ENCODE peak calls at places on chromosomes 7 and 10, in nine cellular contexts. One of them, this sample, is unnamed.

GRCh38 chr7:81161459-81162075 is 242.7 kb upstream of the SEMA3C start:
- DNase-seq in frontal cortex: peak
- DNase-seq in T-cell: no peak
- DNase-seq in T-helper 1 cell: no peak
- DNase-seq in body of pancreas: no peak
- DNase-seq in activated naive CD8-positive, alpha-beta T cell treated with anti-CD3 and anti-CD28 coated beads, Interleukin-2, amount 50 U/mL, for 24 hours: no peak
- DNase-seq in GOT3: no peak
- DNase-seq in stimulated activated CD4-positive, alpha-beta T cell treated with anti-CD3 and anti-CD28 coated beads, Interleukin-4, amount 100 ng/mL, for 1 hour: no peak
- DNase-seq in AG08395: peak
- DNase-seq in this sample: no peak

GRCh38 chr7:21184956-21185355 is 242.9 kb upstream of the SP4 start:
- DNase-seq in AG08395: no peak
- DNase-seq in T-cell: no peak
- DNase-seq in T-helper 1 cell: no peak
- DNase-seq in activated naive CD8-positive, alpha-beta T cell treated with anti-CD3 and anti-CD28 coated beads, Interleukin-2, amount 50 U/mL, for 24 hours: no peak
- DNase-seq in body of pancreas: no peak
- DNase-seq in GOT3: no peak
- DNase-seq in stimulated activated CD4-positive, alpha-beta T cell treated with anti-CD3 and anti-CD28 coated beads, Interleukin-4, amount 100 ng/mL, for 1 hour: no peak
- DNase-seq in frontal cortex: no peak
- DNase-seq in this sample: no peak

GRCh38 chr7:50562126-50562525 is 3.1 kb downstream of the DDC start:
- DNase-seq in body of pancreas: no peak
- DNase-seq in GOT3: no peak
- DNase-seq in T-cell: no peak
- DNase-seq in activated naive CD8-positive, alpha-beta T cell treated with anti-CD3 and anti-CD28 coated beads, Interleukin-2, amount 50 U/mL, for 24 hours: no peak
- DNase-seq in T-helper 1 cell: no peak
- DNase-seq in stimulated activated CD4-positive, alpha-beta T cell treated with anti-CD3 and anti-CD28 coated beads, Interleukin-4, amount 100 ng/mL, for 1 hour: no peak
- DNase-seq in frontal cortex: no peak
- DNase-seq in AG08395: no peak
- DNase-seq in this sample: no peak

GRCh38 chr10:86520871-86521619 is 547 bp downstream of the WAPL start:
- DNase-seq in activated naive CD8-positive, alpha-beta T cell treated with anti-CD3 and anti-CD28 coated beads, Interleukin-2, amount 50 U/mL, for 24 hours: peak
- DNase-seq in T-cell: no peak
- DNase-seq in stimulated activated CD4-positive, alpha-beta T cell treated with anti-CD3 and anti-CD28 coated beads, Interleukin-4, amount 100 ng/mL, for 1 hour: peak
- DNase-seq in frontal cortex: peak
- DNase-seq in T-helper 1 cell: peak
- DNase-seq in GOT3: no peak
- DNase-seq in body of pancreas: peak
- DNase-seq in AG08395: peak
- DNase-seq in this sample: peak

GRCh38 chr7:78716876-78717275 is 736.6 kb downstream of the MAGI2 start:
- DNase-seq in GOT3: no peak
- DNase-seq in frontal cortex: no peak
- DNase-seq in body of pancreas: no peak
- DNase-seq in T-cell: no peak
- DNase-seq in T-helper 1 cell: no peak
- DNase-seq in activated naive CD8-positive, alpha-beta T cell treated with anti-CD3 and anti-CD28 coated beads, Interleukin-2, amount 50 U/mL, for 24 hours: no peak
- DNase-seq in AG08395: no peak
- DNase-seq in stimulated activated CD4-positive, alpha-beta T cell treated with anti-CD3 and anti-CD28 coated beads, Interleukin-4, amount 100 ng/mL, for 1 hour: no peak
- DNase-seq in this sample: no peak

GRCh38 chr7:41003031-41003925 is 699.6 kb downstream of the INHBA start:
- DNase-seq in body of pancreas: no peak
- DNase-seq in T-cell: no peak
- DNase-seq in activated naive CD8-positive, alpha-beta T cell treated with anti-CD3 and anti-CD28 coated beads, Interleukin-2, amount 50 U/mL, for 24 hours: peak
- DNase-seq in T-helper 1 cell: no peak
- DNase-seq in frontal cortex: no peak
- DNase-seq in GOT3: no peak
- DNase-seq in AG08395: no peak
- DNase-seq in stimulated activated CD4-positive, alpha-beta T cell treated with anti-CD3 and anti-CD28 coated beads, Interleukin-4, amount 100 ng/mL, for 1 hour: peak
- DNase-seq in this sample: peak

GRCh38 chr7:125927556-125927955 is 997.9 kb upstream of the POT1 start:
- DNase-seq in AG08395: no peak
- DNase-seq in body of pancreas: no peak
- DNase-seq in T-helper 1 cell: no peak
- DNase-seq in frontal cortex: no peak
- DNase-seq in GOT3: no peak
- DNase-seq in activated naive CD8-positive, alpha-beta T cell treated with anti-CD3 and anti-CD28 coated beads, Interleukin-2, amount 50 U/mL, for 24 hours: no peak
- DNase-seq in stimulated activated CD4-positive, alpha-beta T cell treated with anti-CD3 and anti-CD28 coated beads, Interleukin-4, amount 100 ng/mL, for 1 hour: no peak
- DNase-seq in T-cell: no peak
- DNase-seq in this sample: no peak

GRCh38 chr7:112495820-112496462 is 15.2 kb downstream of the LSMEM1 start:
- DNase-seq in body of pancreas: peak
- DNase-seq in T-helper 1 cell: no peak
- DNase-seq in GOT3: no peak
- DNase-seq in activated naive CD8-positive, alpha-beta T cell treated with anti-CD3 and anti-CD28 coated beads, Interleukin-2, amount 50 U/mL, for 24 hours: peak
- DNase-seq in AG08395: peak
- DNase-seq in frontal cortex: peak
- DNase-seq in stimulated activated CD4-positive, alpha-beta T cell treated with anti-CD3 and anti-CD28 coated beads, Interleukin-4, amount 100 ng/mL, for 1 hour: peak
- DNase-seq in T-cell: peak
- DNase-seq in this sample: peak

GRCh38 chr10:127619550-127619949 is 70.4 kb downstream of the NPS start:
- DNase-seq in T-helper 1 cell: no peak
- DNase-seq in stimulated activated CD4-positive, alpha-beta T cell treated with anti-CD3 and anti-CD28 coated beads, Interleukin-4, amount 100 ng/mL, for 1 hour: no peak
- DNase-seq in body of pancreas: no peak
- DNase-seq in T-cell: no peak
- DNase-seq in activated naive CD8-positive, alpha-beta T cell treated with anti-CD3 and anti-CD28 coated beads, Interleukin-2, amount 50 U/mL, for 24 hours: no peak
- DNase-seq in GOT3: no peak
- DNase-seq in frontal cortex: peak
- DNase-seq in AG08395: no peak
- DNase-seq in this sample: no peak

GRCh38 chr10:598415-599170 is 90.9 kb downstream of the DIP2C start:
- DNase-seq in T-helper 1 cell: no peak
- DNase-seq in stimulated activated CD4-positive, alpha-beta T cell treated with anti-CD3 and anti-CD28 coated beads, Interleukin-4, amount 100 ng/mL, for 1 hour: no peak
- DNase-seq in GOT3: no peak
- DNase-seq in T-cell: no peak
- DNase-seq in AG08395: peak
- DNase-seq in body of pancreas: no peak
- DNase-seq in activated naive CD8-positive, alpha-beta T cell treated with anti-CD3 and anti-CD28 coated beads, Interleukin-2, amount 50 U/mL, for 24 hours: no peak
- DNase-seq in frontal cortex: no peak
- DNase-seq in this sample: no peak

GRCh38 chr7:155247479-155248365 is 50.0 kb upstream of the INSIG1 start:
- DNase-seq in activated naive CD8-positive, alpha-beta T cell treated with anti-CD3 and anti-CD28 coated beads, Interleukin-2, amount 50 U/mL, for 24 hours: no peak
- DNase-seq in T-cell: no peak
- DNase-seq in frontal cortex: no peak
- DNase-seq in AG08395: no peak
- DNase-seq in stimulated activated CD4-positive, alpha-beta T cell treated with anti-CD3 and anti-CD28 coated beads, Interleukin-4, amount 100 ng/mL, for 1 hour: no peak
- DNase-seq in body of pancreas: no peak
- DNase-seq in T-helper 1 cell: no peak
- DNase-seq in GOT3: no peak
- DNase-seq in this sample: no peak

GRCh38 chr7:135790371-135790977 is 41.9 kb upstream of the FAM180A start:
- DNase-seq in GOT3: no peak
- DNase-seq in activated naive CD8-positive, alpha-beta T cell treated with anti-CD3 and anti-CD28 coated beads, Interleukin-2, amount 50 U/mL, for 24 hours: no peak
- DNase-seq in T-cell: no peak
- DNase-seq in AG08395: peak
- DNase-seq in frontal cortex: no peak
- DNase-seq in T-helper 1 cell: no peak
- DNase-seq in stimulated activated CD4-positive, alpha-beta T cell treated with anti-CD3 and anti-CD28 coated beads, Interleukin-4, amount 100 ng/mL, for 1 hour: no peak
- DNase-seq in body of pancreas: no peak
- DNase-seq in this sample: no peak

GRCh38 chr7:107528461-107528860 is 35.3 kb downstream of the COG5 start:
- DNase-seq in GOT3: no peak
- DNase-seq in T-helper 1 cell: no peak
- DNase-seq in stimulated activated CD4-positive, alpha-beta T cell treated with anti-CD3 and anti-CD28 coated beads, Interleukin-4, amount 100 ng/mL, for 1 hour: no peak
- DNase-seq in T-cell: no peak
- DNase-seq in activated naive CD8-positive, alpha-beta T cell treated with anti-CD3 and anti-CD28 coated beads, Interleukin-2, amount 50 U/mL, for 24 hours: no peak
- DNase-seq in body of pancreas: no peak
- DNase-seq in AG08395: peak
- DNase-seq in frontal cortex: no peak
- DNase-seq in this sample: no peak

GRCh38 chr10:4194231-4194630 is 409.2 kb upstream of the KLF6 start:
- DNase-seq in body of pancreas: no peak
- DNase-seq in activated naive CD8-positive, alpha-beta T cell treated with anti-CD3 and anti-CD28 coated beads, Interleukin-2, amount 50 U/mL, for 24 hours: no peak
- DNase-seq in T-cell: no peak
- DNase-seq in T-helper 1 cell: no peak
- DNase-seq in frontal cortex: no peak
- DNase-seq in stimulated activated CD4-positive, alpha-beta T cell treated with anti-CD3 and anti-CD28 coated beads, Interleukin-4, amount 100 ng/mL, for 1 hour: no peak
- DNase-seq in AG08395: no peak
- DNase-seq in GOT3: no peak
- DNase-seq in this sample: no peak

GRCh38 chr10:33509231-33509871 is 174.9 kb upstream of the NRP1 start:
- DNase-seq in T-cell: no peak
- DNase-seq in frontal cortex: no peak
- DNase-seq in activated naive CD8-positive, alpha-beta T cell treated with anti-CD3 and anti-CD28 coated beads, Interleukin-2, amount 50 U/mL, for 24 hours: peak
- DNase-seq in stimulated activated CD4-positive, alpha-beta T cell treated with anti-CD3 and anti-CD28 coated beads, Interleukin-4, amount 100 ng/mL, for 1 hour: no peak
- DNase-seq in body of pancreas: peak
- DNase-seq in AG08395: peak
- DNase-seq in T-helper 1 cell: no peak
- DNase-seq in GOT3: peak
- DNase-seq in this sample: peak

GRCh38 chr7:78071821-78072590 is 273.4 kb downstream of the PHTF2 start:
- DNase-seq in frontal cortex: no peak
- DNase-seq in stimulated activated CD4-positive, alpha-beta T cell treated with anti-CD3 and anti-CD28 coated beads, Interleukin-4, amount 100 ng/mL, for 1 hour: no peak
- DNase-seq in activated naive CD8-positive, alpha-beta T cell treated with anti-CD3 and anti-CD28 coated beads, Interleukin-2, amount 50 U/mL, for 24 hours: no peak
- DNase-seq in body of pancreas: no peak
- DNase-seq in GOT3: no peak
- DNase-seq in T-cell: no peak
- DNase-seq in AG08395: no peak
- DNase-seq in T-helper 1 cell: no peak
- DNase-seq in this sample: no peak

GRCh38 chr10:128860574-128860973 is 606.5 kb upstream of the MGMT start:
- DNase-seq in AG08395: no peak
- DNase-seq in T-cell: no peak
- DNase-seq in body of pancreas: no peak
- DNase-seq in activated naive CD8-positive, alpha-beta T cell treated with anti-CD3 and anti-CD28 coated beads, Interleukin-2, amount 50 U/mL, for 24 hours: no peak
- DNase-seq in stimulated activated CD4-positive, alpha-beta T cell treated with anti-CD3 and anti-CD28 coated beads, Interleukin-4, amount 100 ng/mL, for 1 hour: no peak
- DNase-seq in frontal cortex: no peak
- DNase-seq in T-helper 1 cell: no peak
- DNase-seq in GOT3: no peak
- DNase-seq in this sample: no peak

GRCh38 chr10:3046210-3046779 is 21.1 kb upstream of the PFKP start:
- DNase-seq in T-helper 1 cell: no peak
- DNase-seq in AG08395: no peak
- DNase-seq in stimulated activated CD4-positive, alpha-beta T cell treated with anti-CD3 and anti-CD28 coated beads, Interleukin-4, amount 100 ng/mL, for 1 hour: no peak
- DNase-seq in frontal cortex: no peak
- DNase-seq in body of pancreas: no peak
- DNase-seq in T-cell: no peak
- DNase-seq in GOT3: no peak
- DNase-seq in activated naive CD8-positive, alpha-beta T cell treated with anti-CD3 and anti-CD28 coated beads, Interleukin-2, amount 50 U/mL, for 24 hours: no peak
- DNase-seq in this sample: no peak

GRCh38 chr7:44972562-44972961 is 6.3 kb downstream of the MYO1G start:
- DNase-seq in activated naive CD8-positive, alpha-beta T cell treated with anti-CD3 and anti-CD28 coated beads, Interleukin-2, amount 50 U/mL, for 24 hours: no peak
- DNase-seq in AG08395: no peak
- DNase-seq in body of pancreas: no peak
- DNase-seq in frontal cortex: no peak
- DNase-seq in stimulated activated CD4-positive, alpha-beta T cell treated with anti-CD3 and anti-CD28 coated beads, Interleukin-4, amount 100 ng/mL, for 1 hour: no peak
- DNase-seq in T-helper 1 cell: no peak
- DNase-seq in GOT3: no peak
- DNase-seq in T-cell: no peak
- DNase-seq in this sample: no peak

GRCh38 chr7:101169838-101170531 is 4.6 kb upstream of the VGF start:
- DNase-seq in body of pancreas: peak
- DNase-seq in stimulated activated CD4-positive, alpha-beta T cell treated with anti-CD3 and anti-CD28 coated beads, Interleukin-4, amount 100 ng/mL, for 1 hour: peak
- DNase-seq in T-cell: peak
- DNase-seq in frontal cortex: peak
- DNase-seq in T-helper 1 cell: peak
- DNase-seq in GOT3: no peak
- DNase-seq in AG08395: peak
- DNase-seq in activated naive CD8-positive, alpha-beta T cell treated with anti-CD3 and anti-CD28 coated beads, Interleukin-2, amount 50 U/mL, for 24 hours: peak
- DNase-seq in this sample: peak

GRCh38 chr10:92847185-92847864 is 995 bp upstream of the EXOC6 start:
- DNase-seq in body of pancreas: no peak
- DNase-seq in T-helper 1 cell: no peak
- DNase-seq in frontal cortex: no peak
- DNase-seq in GOT3: no peak
- DNase-seq in activated naive CD8-positive, alpha-beta T cell treated with anti-CD3 and anti-CD28 coated beads, Interleukin-2, amount 50 U/mL, for 24 hours: no peak
- DNase-seq in stimulated activated CD4-positive, alpha-beta T cell treated with anti-CD3 and anti-CD28 coated beads, Interleukin-4, amount 100 ng/mL, for 1 hour: no peak
- DNase-seq in T-cell: no peak
- DNase-seq in AG08395: no peak
- DNase-seq in this sample: no peak

GRCh38 chr7:95798401-95798930 is 26.1 kb downstream of the DYNC1I1 start:
- DNase-seq in activated naive CD8-positive, alpha-beta T cell treated with anti-CD3 and anti-CD28 coated beads, Interleukin-2, amount 50 U/mL, for 24 hours: no peak
- DNase-seq in GOT3: no peak
- DNase-seq in T-cell: no peak
- DNase-seq in stimulated activated CD4-positive, alpha-beta T cell treated with anti-CD3 and anti-CD28 coated beads, Interleukin-4, amount 100 ng/mL, for 1 hour: no peak
- DNase-seq in T-helper 1 cell: no peak
- DNase-seq in body of pancreas: no peak
- DNase-seq in AG08395: no peak
- DNase-seq in frontal cortex: no peak
- DNase-seq in this sample: no peak

This sample was measured in endothelial cell.